ENCODE peak calls at places on chromosome 14, in seven cellular contexts. One of them, this sample, is unnamed.

GRCh38 chr14:96574633-96575191 is 72.5 kb downstream of the PAPOLA start:
- DNase-seq in lower leg skin: no peak
- DNase-seq in neural crest cell: no peak
- DNase-seq in endothelial cell: no peak
- DNase-seq in GM12865: no peak
- DNase-seq in omental fat pad: no peak
- DNase-seq in body of pancreas: no peak
- DNase-seq in this sample: no peak

GRCh38 chr14:85764809-85765208 is 234.9 kb downstream of the FLRT2 start:
- DNase-seq in lower leg skin: no peak
- DNase-seq in neural crest cell: no peak
- DNase-seq in endothelial cell: no peak
- DNase-seq in GM12865: no peak
- DNase-seq in omental fat pad: no peak
- DNase-seq in body of pancreas: no peak
- DNase-seq in this sample: no peak

GRCh38 chr14:67964391-67964812 is 144.8 kb downstream of the RAD51B start:
- DNase-seq in lower leg skin: no peak
- DNase-seq in neural crest cell: no peak
- DNase-seq in endothelial cell: no peak
- DNase-seq in GM12865: no peak
- DNase-seq in omental fat pad: no peak
- DNase-seq in body of pancreas: no peak
- DNase-seq in this sample: no peak

GRCh38 chr14:100658514-100658886 is 68.2 kb upstream of the DLK1 start:
- DNase-seq in lower leg skin: no peak
- DNase-seq in neural crest cell: no peak
- DNase-seq in endothelial cell: no peak
- DNase-seq in GM12865: no peak
- DNase-seq in omental fat pad: no peak
- DNase-seq in body of pancreas: no peak
- DNase-seq in this sample: no peak

GRCh38 chr14:96126339-96126770 is 78.3 kb upstream of the BDKRB2 start:
- DNase-seq in lower leg skin: no peak
- DNase-seq in neural crest cell: no peak
- DNase-seq in endothelial cell: peak; percentile 19
- DNase-seq in GM12865: peak; percentile 50
- DNase-seq in omental fat pad: no peak
- DNase-seq in body of pancreas: no peak
- DNase-seq in this sample: no peak

GRCh38 chr14:60563113-60563512 is 54.2 kb downstream of the SIX6 start:
- DNase-seq in lower leg skin: no peak
- DNase-seq in neural crest cell: no peak
- DNase-seq in endothelial cell: no peak
- DNase-seq in GM12865: no peak
- DNase-seq in omental fat pad: no peak
- DNase-seq in body of pancreas: no peak
- DNase-seq in this sample: no peak

GRCh38 chr14:68741839-68742470 is 50.9 kb downstream of the ZFP36L1 start:
- DNase-seq in lower leg skin: no peak
- DNase-seq in neural crest cell: no peak
- DNase-seq in endothelial cell: no peak
- DNase-seq in GM12865: peak; percentile 86
- DNase-seq in omental fat pad: no peak
- DNase-seq in body of pancreas: no peak
- DNase-seq in this sample: peak; percentile 94

GRCh38 chr14:44945264-44945663 is 16.5 kb downstream of the KLHL28 start:
- DNase-seq in lower leg skin: no peak
- DNase-seq in neural crest cell: no peak
- DNase-seq in endothelial cell: no peak
- DNase-seq in GM12865: no peak
- DNase-seq in omental fat pad: no peak
- DNase-seq in body of pancreas: no peak
- DNase-seq in this sample: no peak

GRCh38 chr14:72643317-72643801 is 250.5 kb downstream of the DPF3 start:
- DNase-seq in lower leg skin: no peak
- DNase-seq in neural crest cell: no peak
- DNase-seq in endothelial cell: no peak
- DNase-seq in GM12865: no peak
- DNase-seq in omental fat pad: no peak
- DNase-seq in body of pancreas: no peak
- DNase-seq in this sample: no peak

GRCh38 chr14:106562451-106562850 is 1036.1 kb downstream of the TMEM121 start:
- DNase-seq in lower leg skin: no peak
- DNase-seq in neural crest cell: no peak
- DNase-seq in endothelial cell: no peak
- DNase-seq in GM12865: no peak
- DNase-seq in omental fat pad: no peak
- DNase-seq in body of pancreas: no peak
- DNase-seq in this sample: no peak

DNA sequence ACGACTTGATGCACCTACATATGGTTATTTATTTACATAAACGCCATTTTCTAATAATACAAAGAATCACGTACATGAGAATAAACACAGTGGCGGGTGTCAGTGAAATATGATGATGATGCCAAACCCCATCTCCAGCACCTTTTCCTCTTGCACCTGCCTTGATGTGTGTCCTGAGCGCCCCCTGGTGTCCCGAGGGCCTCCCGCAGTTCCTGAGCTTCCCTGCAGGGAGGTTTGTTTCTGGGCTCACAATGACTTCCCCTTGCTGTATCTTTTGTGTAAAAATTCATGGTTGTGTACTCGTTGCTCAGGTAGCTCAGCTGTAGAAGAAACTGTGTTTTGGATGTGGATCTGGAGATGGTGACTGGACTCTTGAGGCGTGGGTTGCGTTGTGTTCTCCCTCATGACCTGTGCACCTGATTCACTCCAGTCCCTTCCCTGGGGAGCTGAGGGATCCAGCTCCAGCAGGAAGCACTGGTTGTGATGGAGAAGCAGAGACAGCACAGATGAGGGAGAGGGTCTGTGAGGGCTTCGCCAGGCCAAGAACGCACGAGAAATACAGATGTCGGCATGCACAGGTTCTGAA is 1037.8 kb downstream of the TMEM121 start:
- DNase-seq in lower leg skin: no peak
- DNase-seq in neural crest cell: no peak
- DNase-seq in endothelial cell: no peak
- DNase-seq in GM12865: peak; percentile 68
- DNase-seq in omental fat pad: no peak
- DNase-seq in body of pancreas: peak; percentile 16
- DNase-seq in this sample: no peak
- TF ChIP-seq CTCF in lower leg skin: no peak
- TF ChIP-seq CTCF in neural crest cell: no peak
- TF ChIP-seq CTCF in endothelial cell: no peak
- TF ChIP-seq CTCF in GM12865: peak; percentile 78
- TF ChIP-seq CTCF in omental fat pad: no peak
- TF ChIP-seq CTCF in body of pancreas: peak; percentile 49
- TF ChIP-seq CTCF in this sample: peak; percentile 75

DNA sequence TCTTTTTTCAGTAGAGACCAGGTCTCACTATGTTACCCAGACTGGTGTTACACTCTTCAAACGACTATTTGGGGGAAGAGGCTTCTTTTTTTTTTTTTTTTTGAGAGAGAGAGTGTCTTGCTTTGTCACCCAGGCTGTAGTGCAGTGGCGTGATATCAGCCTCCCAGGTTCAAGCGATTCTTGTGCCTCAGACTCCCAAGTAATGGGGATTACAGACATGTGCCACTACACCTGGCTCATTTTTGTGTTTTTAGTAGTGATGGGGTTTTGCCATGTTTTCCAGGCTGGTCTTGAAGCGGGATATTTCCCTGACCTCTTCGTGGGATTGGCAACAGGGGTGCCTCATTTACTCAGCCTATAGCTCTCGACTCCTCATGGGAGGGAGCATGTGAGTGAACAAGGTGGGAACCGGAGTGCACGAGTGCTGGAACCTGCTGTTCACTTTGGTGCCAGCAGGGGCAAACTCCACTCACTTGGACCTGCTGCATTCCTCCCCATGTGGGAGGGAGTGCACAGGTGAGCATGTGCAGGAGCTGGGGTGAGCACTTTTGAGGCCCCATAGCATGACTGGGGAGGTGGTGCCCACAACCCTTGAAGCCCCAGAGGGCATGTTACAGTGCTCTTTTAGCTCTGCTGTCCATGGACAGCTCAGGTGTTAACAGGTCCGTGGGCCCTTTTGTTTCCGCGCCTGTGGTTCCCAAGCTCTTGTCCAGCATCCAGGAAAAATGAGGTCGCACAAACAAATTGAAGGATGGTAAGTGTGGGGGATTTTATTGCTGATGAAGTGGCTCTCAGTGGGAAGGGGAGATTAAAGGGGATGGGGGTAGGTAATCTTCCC is 79.1 kb upstream of the HECTD1 start:
- DNase-seq in lower leg skin: no peak
- DNase-seq in neural crest cell: no peak
- DNase-seq in endothelial cell: no peak
- DNase-seq in GM12865: peak; percentile 41
- DNase-seq in omental fat pad: no peak
- DNase-seq in body of pancreas: no peak
- DNase-seq in this sample: no peak
- TF ChIP-seq CTCF in lower leg skin: no peak
- TF ChIP-seq CTCF in neural crest cell: peak; percentile 57
- TF ChIP-seq CTCF in endothelial cell: no peak
- TF ChIP-seq CTCF in GM12865: peak; percentile 54
- TF ChIP-seq CTCF in omental fat pad: no peak
- TF ChIP-seq CTCF in body of pancreas: peak; percentile 38
- TF ChIP-seq CTCF in this sample: peak; percentile 64

DNA sequence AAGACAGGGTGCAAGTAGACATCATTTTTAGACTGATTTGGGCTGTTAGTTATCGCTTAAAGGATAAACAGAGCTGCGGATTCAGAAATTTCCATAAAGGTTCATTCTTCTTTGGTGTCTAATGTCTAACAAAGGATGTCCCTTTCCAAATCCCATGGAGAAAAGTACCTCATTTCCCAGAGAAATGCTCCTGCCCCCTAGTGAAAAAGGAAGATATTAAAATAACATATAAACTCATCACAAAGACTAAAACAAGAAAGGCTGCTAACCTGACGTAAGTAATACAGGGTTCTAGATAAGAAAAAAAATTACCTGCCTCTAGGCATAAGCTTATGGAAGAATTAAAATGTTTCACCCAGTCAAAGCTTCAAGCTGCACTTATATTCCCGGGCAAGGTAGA is 22.8 kb downstream of the ARMH4 start:
- DNase-seq in lower leg skin: no peak
- DNase-seq in neural crest cell: no peak
- DNase-seq in endothelial cell: no peak
- DNase-seq in GM12865: no peak
- DNase-seq in omental fat pad: no peak
- DNase-seq in body of pancreas: no peak
- DNase-seq in this sample: no peak
- TF ChIP-seq CTCF in lower leg skin: no peak
- TF ChIP-seq CTCF in neural crest cell: peak; percentile 43
- TF ChIP-seq CTCF in endothelial cell: no peak
- TF ChIP-seq CTCF in GM12865: no peak
- TF ChIP-seq CTCF in omental fat pad: no peak
- TF ChIP-seq CTCF in body of pancreas: no peak
- TF ChIP-seq CTCF in this sample: no peak

DNA sequence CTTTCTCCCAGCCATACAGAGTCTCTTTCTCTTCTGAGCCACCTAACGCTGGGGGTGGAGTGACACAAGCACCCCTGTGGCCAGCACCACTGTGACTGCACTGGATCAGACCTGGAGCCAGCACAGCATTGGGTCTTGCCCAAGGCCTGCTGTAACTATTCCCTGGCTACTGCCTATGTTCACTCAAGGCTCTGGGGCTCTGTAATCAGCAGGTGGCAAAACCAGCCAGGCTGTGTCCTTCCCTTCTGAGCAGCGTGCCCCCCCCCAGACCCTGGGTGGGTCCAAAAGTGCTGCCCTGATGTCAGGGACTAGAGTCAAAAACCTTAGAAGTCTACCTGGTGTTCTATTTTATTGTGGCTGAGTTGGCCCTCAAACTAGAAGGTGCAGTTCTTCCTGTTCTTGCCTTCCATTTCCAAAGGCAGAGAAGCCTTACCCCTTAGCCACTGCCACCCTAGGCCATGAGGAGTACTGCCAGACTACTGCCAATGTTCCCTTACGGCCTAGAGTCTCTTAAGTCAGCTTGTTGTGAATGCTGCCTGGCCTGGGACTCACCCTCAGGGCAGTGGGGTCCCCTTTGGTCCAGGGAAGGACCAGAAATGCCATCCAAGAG is 49.9 kb downstream of the PELI2 start:
- DNase-seq in lower leg skin: no peak
- DNase-seq in neural crest cell: no peak
- DNase-seq in endothelial cell: no peak
- DNase-seq in GM12865: no peak
- DNase-seq in omental fat pad: no peak
- DNase-seq in body of pancreas: peak; percentile 76
- DNase-seq in this sample: no peak
- TF ChIP-seq CTCF in lower leg skin: no peak
- TF ChIP-seq CTCF in neural crest cell: no peak
- TF ChIP-seq CTCF in endothelial cell: no peak
- TF ChIP-seq CTCF in GM12865: no peak
- TF ChIP-seq CTCF in omental fat pad: no peak
- TF ChIP-seq CTCF in body of pancreas: peak; percentile 30
- TF ChIP-seq CTCF in this sample: no peak

DNA sequence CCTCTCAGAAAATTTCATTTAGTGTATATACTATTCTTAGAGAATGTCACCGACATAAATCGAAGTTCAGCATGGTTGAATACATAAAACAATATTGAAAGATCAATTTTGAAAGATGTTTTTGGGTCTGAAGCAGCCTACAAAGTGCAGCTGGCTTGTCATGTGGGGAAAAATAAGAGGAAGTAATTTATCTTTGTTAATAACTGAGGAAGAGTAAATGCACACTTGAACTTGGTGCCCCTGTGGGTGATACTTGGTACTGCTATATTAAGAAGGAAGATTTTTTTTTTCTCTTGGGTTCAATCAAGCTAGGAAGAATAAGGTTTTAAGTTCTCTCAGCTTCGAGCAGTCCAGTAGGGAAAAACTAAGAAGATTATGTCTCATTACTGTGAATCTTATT is 661.3 kb downstream of the RPL10L start:
- DNase-seq in lower leg skin: no peak
- DNase-seq in neural crest cell: no peak
- DNase-seq in endothelial cell: no peak
- DNase-seq in GM12865: no peak
- DNase-seq in omental fat pad: no peak
- DNase-seq in body of pancreas: no peak
- DNase-seq in this sample: no peak
- TF ChIP-seq CTCF in lower leg skin: no peak
- TF ChIP-seq CTCF in neural crest cell: peak; percentile 60
- TF ChIP-seq CTCF in endothelial cell: peak; percentile 85
- TF ChIP-seq CTCF in GM12865: no peak
- TF ChIP-seq CTCF in omental fat pad: no peak
- TF ChIP-seq CTCF in body of pancreas: no peak
- TF ChIP-seq CTCF in this sample: peak; percentile 17

This sample was measured in CD14-positive monocyte.